ENCODE peak calls at places on chromosomes 7 and 10, in six cellular contexts. D, R, H, W, P and E are unnamed samples.

GRCh38 chr7:56079450-56080185 is 13.1 kb downstream of the PHKG1 start:
- DNase-seq in D (peak; percentile 87), R (no peak), H (no peak), W (no peak), P (peak; percentile 60), E (peak; percentile 48)

GRCh38 chr7:75056476-75056875 is 17.1 kb downstream of the RCC1L start:
- DNase-seq in D (no peak), R (no peak), H (no peak), W (no peak), P (no peak), E (no peak)

GRCh38 chr7:30775992-30776391 is 4.8 kb downstream of the MINDY4 start:
- DNase-seq in D (no peak), R (no peak), H (no peak), W (no peak), P (no peak), E (no peak)

GRCh38 chr10:97684866-97685394 is 2.1 kb downstream of the AVPI1 start:
- DNase-seq in D (no peak), R (no peak), H (no peak), W (no peak), P (peak; percentile 15), E (no peak)

GRCh38 chr10:69362471-69362954 is 54.2 kb downstream of the TACR2 start:
- DNase-seq in D (peak; percentile 77), R (no peak), H (no peak), W (no peak), P (peak; percentile 77), E (no peak)

GRCh38 chr7:139991267-139991666 is 71.5 kb downstream of the PARP12 start:
- DNase-seq in D (no peak), R (no peak), H (no peak), W (no peak), P (no peak), E (no peak)

GRCh38 chr7:152052772-152053171 is 27.3 kb downstream of the GALNT11 start:
- DNase-seq in D (no peak), R (no peak), H (no peak), W (no peak), P (no peak), E (no peak)

GRCh38 chr10:76085773-76086570 is 654.5 kb downstream of the LRMDA start:
- DNase-seq in D (no peak), R (no peak), H (no peak), W (no peak), P (no peak), E (no peak)

GRCh38 chr10:60186315-60187071 is 203.2 kb downstream of the ANK3 start:
- DNase-seq in D (peak; percentile 34), R (no peak), H (no peak), W (no peak), P (no peak), E (no peak)

GRCh38 chr7:66804001-66804400 is 63.5 kb downstream of the RABGEF1 start:
- DNase-seq in D (no peak), R (no peak), H (no peak), W (no peak), P (no peak), E (no peak)

GRCh38 chr7:98551541-98552273 is 65.4 kb upstream of the NPTX2 start:
- DNase-seq in D (no peak), R (no peak), H (no peak), W (no peak), P (no peak), E (no peak)

GRCh38 chr10:77208857-77209256 is 428.8 kb downstream of the KCNMA1 start:
- DNase-seq in D (no peak), R (no peak), H (no peak), W (no peak), P (no peak), E (no peak)

GRCh38 chr7:8566016-8566415 is 132.6 kb downstream of the NXPH1 start:
- DNase-seq in D (no peak), R (no peak), H (no peak), W (no peak), P (no peak), E (no peak)

GRCh38 chr7:46982928-46983327 is 599.0 kb downstream of the TNS3 start:
- DNase-seq in D (no peak), R (no peak), H (no peak), W (no peak), P (no peak), E (no peak)

GRCh38 chr7:151677581-151678226 is 158.0 kb upstream of the RHEB start:
- DNase-seq in D (no peak), R (no peak), H (no peak), W (no peak), P (no peak), E (no peak)